ENCODE peak calls at places on chromosomes 11 and 22, in seven cellular contexts. Z is A549, D is fibroblast of lung, S is body of pancreas, N is AG04449, K is coronary artery, A is fibroblast of villous mesenchyme. J is an unnamed sample.

GRCh38 chr11:78560826-78561484 is 13.7 kb downstream of the NARS2 start:
- DNase-seq in S (no peak), D (peak), N (no peak), K (no peak), Z (no peak), A (peak), J (no peak)

GRCh38 chr11:78313181-78313788 is 104.3 kb downstream of the GAB2 start:
- DNase-seq in D (peak), S (peak), Z (no peak), N (no peak), A (peak), K (no peak), J (no peak)

GRCh38 chr11:104623518-104623917 is 274.7 kb downstream of the CASP12 start:
- DNase-seq in N (no peak), K (no peak), Z (no peak), S (no peak), A (peak), D (peak), J (no peak)

GRCh38 chr22:47130883-47131610 is 368.6 kb downstream of the TBC1D22A start:
- DNase-seq in N (no peak), K (no peak), S (no peak), D (no peak), A (no peak), Z (no peak), J (no peak)

GRCh38 chr11:13668957-13669521 is 571 bp downstream of the FAR1 start:
- DNase-seq in D (peak), N (no peak), Z (peak), S (peak), K (peak), A (peak), J (no peak)

GRCh38 chr11:65559951-65560537 is 1.9 kb upstream of the LTBP3 start:
- DNase-seq in K (no peak), N (no peak), A (peak), S (peak), D (peak), Z (peak), J (no peak)

GRCh38 chr11:7936615-7937014 is 4.9 kb downstream of the OR10A3 start:
- DNase-seq in A (no peak), K (no peak), D (no peak), N (no peak), S (peak), Z (no peak), J (no peak)

GRCh38 chr11:118059231-118059940 is 17.5 kb upstream of the TMPRSS4 start:
- DNase-seq in K (peak), N (no peak), A (no peak), S (no peak), D (no peak), Z (no peak), J (no peak)

GRCh38 chr22:42207918-42208317 is 62.5 kb downstream of the TCF20 start:
- DNase-seq in N (no peak), Z (no peak), A (no peak), K (no peak), S (no peak), D (no peak), J (no peak)

GRCh38 chr11:69200331-69201047 is 44.8 kb downstream of the SMIM38 start:
- DNase-seq in Z (no peak), A (no peak), D (no peak), K (no peak), N (no peak), S (peak), J (peak)

GRCh38 chr11:64566915-64567882 is 23.8 kb upstream of the SLC22A12 start:
- DNase-seq in N (no peak), A (no peak), K (no peak), D (no peak), Z (no peak), S (no peak), J (peak)

GRCh38 chr11:1036303-1036923 is at the start of gene MUC6:
- DNase-seq in N (no peak), D (no peak), A (no peak), S (peak), Z (no peak), K (no peak), J (no peak)

GRCh38 chr22:50625568-50626313 is 2.2 kb downstream of the ARSA start:
- DNase-seq in Z (no peak), D (no peak), K (no peak), N (no peak), A (no peak), S (no peak), J (peak)

GRCh38 chr22:45777046-45777851 is 105.6 kb downstream of the ATXN10 start:
- DNase-seq in D (peak), A (no peak), K (no peak), S (no peak), Z (peak), N (peak), J (no peak)

GRCh38 chr22:45781459-45781858 is 109.8 kb downstream of the ATXN10 start:
- DNase-seq in A (no peak), N (no peak), S (no peak), Z (no peak), D (peak), K (no peak), J (no peak)

GRCh38 chr22:45781941-45782340 is 110.3 kb downstream of the ATXN10 start:
- DNase-seq in S (no peak), A (no peak), D (peak), Z (no peak), N (no peak), K (no peak), J (no peak)

GRCh38 chr22:45777852-45778172 is 106.2 kb downstream of the ATXN10 start:
- DNase-seq in S (no peak), N (no peak), K (no peak), Z (no peak), D (no peak), A (no peak), J (no peak)

DNA sequence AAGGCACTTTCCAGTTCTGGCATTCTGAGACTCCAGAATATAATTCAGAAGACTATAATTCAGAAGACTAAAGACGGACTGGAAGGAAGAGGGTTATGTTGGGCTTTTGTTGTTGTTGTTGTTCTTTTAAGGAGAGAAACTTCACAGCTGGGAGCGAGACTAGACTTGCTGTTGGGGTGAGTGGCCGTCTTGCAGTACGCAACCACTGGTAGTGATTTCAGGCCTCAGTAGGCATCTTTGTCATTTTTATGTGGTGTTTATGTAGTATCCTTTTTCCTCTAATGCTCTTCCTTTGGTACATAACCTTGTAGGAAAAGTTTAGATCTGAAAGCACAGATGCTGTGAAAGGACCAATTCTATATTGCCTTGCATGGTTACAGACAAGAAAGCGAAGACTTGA is 107.7 kb downstream of the ATXN10 start:
- DNase-seq in S (no peak), D (no peak), K (no peak), A (no peak), N (no peak), Z (no peak), J (no peak)
- H3K4me3 ChIP-seq in S (no peak), D (no peak), K (no peak), A (no peak), N (no peak), Z (no peak), J (no peak)

GRCh38 chr11:121035169-121035755 is 11.4 kb downstream of the TBCEL start:
- DNase-seq in A (peak), Z (no peak), D (no peak), K (no peak), N (no peak), S (no peak), J (no peak)
- H3K4me3 ChIP-seq in A (no peak), Z (no peak), D (no peak), K (no peak), N (no peak), S (no peak), J (no peak)

GRCh38 chr11:67118059-67118766 is 850 bp upstream of the KDM2A start:
- DNase-seq in S (peak), Z (peak), A (peak), N (no peak), D (peak), K (no peak), J (no peak)
- H3K4me3 ChIP-seq in S (no peak), Z (peak), A (peak), N (peak), D (peak), K (peak), J (peak)

DNA sequence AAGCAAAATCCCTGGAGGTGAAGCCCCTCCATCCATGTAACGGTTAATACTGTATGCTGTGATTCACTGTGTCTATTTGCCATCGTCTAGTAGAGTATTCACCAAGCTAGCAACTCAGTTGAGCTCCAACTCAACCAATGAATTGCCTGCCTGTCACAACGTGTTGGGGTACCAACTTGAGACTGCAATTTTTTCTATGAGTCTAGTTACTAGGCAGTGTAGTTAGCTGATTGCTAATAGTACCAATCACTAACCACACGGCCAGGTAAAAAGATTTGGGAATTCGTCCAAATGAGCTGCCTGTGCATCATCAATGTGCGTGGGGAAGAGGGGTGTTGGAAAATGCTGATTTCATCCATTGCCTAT is 1.0 kb upstream of the BTG4 start:
- DNase-seq in S (no peak), D (no peak), A (no peak), Z (no peak), N (no peak), K (no peak), J (no peak)
- H3K4me3 ChIP-seq in S (no peak), D (no peak), A (no peak), Z (peak), N (peak), K (peak), J (peak)

DNA sequence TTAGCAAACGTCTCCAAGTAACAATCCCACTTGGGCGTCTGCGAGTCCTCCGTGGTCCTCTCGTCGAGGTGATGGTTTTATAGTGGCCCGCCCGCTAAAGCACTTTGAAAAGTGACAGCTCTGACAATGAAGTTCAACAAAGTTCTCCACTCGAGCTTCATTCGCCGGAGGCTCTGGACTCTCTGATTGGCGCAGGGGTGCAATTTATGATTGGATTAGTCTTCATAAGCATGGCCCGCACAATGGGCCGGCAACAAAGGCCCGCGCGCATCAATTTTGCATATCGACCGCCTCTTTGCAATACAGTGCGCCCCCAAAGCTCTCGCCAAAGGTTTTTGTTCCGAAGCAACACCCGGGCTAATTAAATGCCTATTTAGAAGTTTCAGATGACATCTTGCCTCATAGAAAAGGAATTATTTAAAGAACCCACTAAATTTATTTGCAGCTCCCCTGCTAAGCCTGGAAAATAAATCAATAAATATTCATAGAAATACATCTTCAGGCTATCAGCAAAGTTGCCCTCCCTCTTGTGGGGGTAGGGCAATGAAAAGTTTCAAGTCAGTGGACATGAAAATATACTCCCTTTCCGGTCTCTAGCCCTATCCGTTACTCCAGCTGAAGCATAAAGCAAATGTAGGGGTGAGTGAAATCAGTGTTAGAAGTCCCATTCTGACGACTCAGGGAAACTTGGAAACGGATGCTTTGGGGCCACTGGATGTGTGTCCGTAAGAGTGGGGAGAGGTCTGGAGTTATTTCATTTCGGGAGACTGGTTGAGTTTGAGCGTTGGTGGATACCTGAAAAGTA is at the start of gene DBX1:
- DNase-seq in N (no peak), Z (no peak), A (no peak), K (no peak), S (no peak), D (no peak), J (peak)
- H3K4me3 ChIP-seq in N (no peak), Z (no peak), A (no peak), K (no peak), S (no peak), D (no peak), J (peak)

J was measured in neural progenitor cell.